ENCODE peak calls at places on chromosomes 2 and 18, in six cellular contexts. Q, W, T, K, U and C are unnamed samples.

GRCh38 chr2:199457147-199458016 is at the start of gene SATB2:
- DNase-seq in T (no peak), W (peak; percentile 53), U (peak; percentile 63), Q (peak; percentile 25), K (peak; percentile 81), C (peak; percentile 34)

GRCh38 chr2:26805241-26805676 is 19.4 kb downstream of the CENPA start:
- DNase-seq in Q (no peak), K (no peak), W (no peak), U (no peak), T (no peak), C (no peak)

GRCh38 chr2:78707776-78708386 is 317.6 kb upstream of the REG3G start:
- DNase-seq in W (no peak), T (no peak), K (no peak), Q (no peak), U (no peak), C (no peak)

GRCh38 chr18:36812686-36813085 is 16.1 kb downstream of the TPGS2 start:
- DNase-seq in Q (no peak), U (no peak), K (no peak), W (no peak), T (no peak), C (no peak)

GRCh38 chr2:161165266-161165665 is 5.0 kb downstream of the TANK start:
- DNase-seq in T (no peak), Q (no peak), K (no peak), U (no peak), W (no peak), C (no peak)

GRCh38 chr2:83696838-83697237 is 762.2 kb downstream of the SUCLG1 start:
- DNase-seq in T (no peak), W (no peak), Q (no peak), U (no peak), K (no peak), C (no peak)

GRCh38 chr18:10927290-10927979 is 221.9 kb downstream of the PIEZO2 start:
- DNase-seq in T (no peak), W (no peak), U (no peak), K (no peak), Q (no peak), C (no peak)

GRCh38 chr2:29966256-29966655 is 44.9 kb upstream of the ALK start:
- DNase-seq in K (no peak), U (no peak), T (no peak), W (no peak), Q (no peak), C (no peak)

GRCh38 chr2:12326449-12327190 is 390.1 kb upstream of the TRIB2 start:
- DNase-seq in K (no peak), T (peak; percentile 34), Q (no peak), W (peak; percentile 17), U (no peak), C (peak; percentile 18)

GRCh38 chr2:68195096-68195495 is 37.4 kb downstream of the PNO1 start:
- DNase-seq in Q (no peak), U (no peak), T (no peak), K (no peak), W (no peak), C (no peak)

GRCh38 chr2:68193774-68194372 is 36.2 kb downstream of the PNO1 start:
- DNase-seq in K (no peak), T (no peak), U (no peak), W (no peak), Q (no peak), C (no peak)

GRCh38 chr2:68193144-68193543 is 35.5 kb downstream of the PNO1 start:
- DNase-seq in K (no peak), W (no peak), Q (peak; percentile 25), T (no peak), U (no peak), C (no peak)

GRCh38 chr2:68200157-68200787 is 42.6 kb downstream of the PNO1 start:
- DNase-seq in U (no peak), T (no peak), W (no peak), Q (no peak), K (no peak), C (no peak)

GRCh38 chr2:68196120-68196716 is 38.5 kb downstream of the PNO1 start:
- DNase-seq in W (no peak), Q (no peak), U (no peak), K (no peak), T (peak; percentile 16), C (no peak)
- TF ChIP-seq CTCF in W (no peak), Q (peak; percentile 23), U (peak; percentile 80), K (no peak), T (no peak), C (peak; percentile 39)

DNA sequence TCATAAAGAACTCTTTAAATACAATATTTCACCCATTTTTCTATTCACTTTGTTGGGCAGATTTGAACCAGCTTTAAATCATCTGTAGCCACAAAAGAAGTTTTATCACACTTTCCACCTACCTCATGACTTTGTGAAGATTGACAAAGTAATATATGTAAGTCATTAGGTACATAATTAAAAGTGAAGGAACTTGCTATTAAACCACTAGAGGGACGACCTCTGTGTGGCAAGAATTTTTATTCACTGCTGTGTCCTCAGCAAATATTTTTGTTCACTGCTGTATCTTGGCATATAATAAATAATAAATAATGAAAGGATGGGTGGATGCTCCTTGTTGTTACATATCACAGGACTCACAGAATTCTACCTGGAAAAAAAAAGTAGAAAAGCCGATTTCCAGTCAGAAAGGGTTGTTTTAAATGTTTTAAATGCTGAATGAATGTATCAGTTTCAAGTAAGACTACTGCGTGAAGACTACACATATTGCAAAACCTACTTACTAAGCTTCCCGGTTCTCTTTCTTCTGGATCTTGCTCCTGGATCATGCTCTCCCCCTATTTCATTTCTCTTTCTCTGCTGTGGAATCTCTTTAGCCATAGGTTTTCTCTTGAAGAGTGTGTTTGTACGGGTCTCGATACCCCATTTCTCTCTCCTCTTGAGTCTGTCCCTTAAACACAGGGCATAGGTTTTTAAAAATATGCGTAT is 44.8 kb downstream of the KCMF1 start:
- DNase-seq in W (no peak), T (no peak), U (no peak), Q (no peak), K (no peak), C (no peak)
- TF ChIP-seq CTCF in W (no peak), T (no peak), U (no peak), Q (no peak), K (no peak), C (no peak)

DNA sequence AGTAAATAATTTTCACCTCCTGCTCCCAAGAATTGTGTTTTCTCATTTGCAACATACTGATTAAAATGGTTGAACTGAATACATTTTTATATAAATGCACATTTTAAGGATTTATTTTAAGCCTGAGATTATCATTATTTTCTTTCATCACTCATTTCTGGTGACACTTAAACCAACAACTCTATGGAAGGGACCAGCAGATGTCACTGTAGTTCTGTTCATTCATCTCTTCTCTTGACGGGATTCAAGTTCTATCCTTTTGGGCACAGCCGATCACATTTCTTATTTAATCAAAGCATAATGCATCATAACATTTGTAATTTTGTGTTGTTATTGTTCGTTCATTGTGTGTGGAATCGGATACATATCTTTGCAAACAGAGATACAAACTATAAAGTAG is 417.9 kb downstream of the HRH4 start:
- DNase-seq in W (no peak), T (peak; percentile 7), Q (no peak), U (no peak), K (no peak), C (peak; percentile 14)
- TF ChIP-seq CTCF in W (peak; percentile 6), T (peak; percentile 51), Q (peak; percentile 35), U (peak; percentile 61), K (peak; percentile 46), C (no peak)

GRCh38 chr18:30376515-30376914 is 666.0 kb downstream of the DSC3 start:
- DNase-seq in Q (no peak), W (no peak), T (peak; percentile 7), U (no peak), K (no peak), C (no peak)
- TF ChIP-seq CTCF in Q (peak; percentile 21), W (no peak), T (peak; percentile 31), U (no peak), K (no peak), C (peak; percentile 8)